ENCODE peak calls at places on chromosomes 13 and 19, in seven cellular contexts. K is effector memory CD8-positive, alpha-beta T cell; O is NAMALWA; R is mucosa of descending colon; A is activated T-cell treated with anti-CD3 and anti-CD28 coated beads for 24 hours; Y is NCI-H510A treated with DMSO at 0.1 percent for 48 hours; T is keratinocyte. F is an unnamed sample.

GRCh38 chr13:59960683-59961082 is 203.0 kb downstream of the DIAPH3 start:
- DNase-seq in K (no peak), O (no peak), R (no peak), A (no peak), Y (no peak), T (no peak), F (no peak)

GRCh38 chr19:7869910-7870511 is 4.2 kb downstream of the PRR36 start:
- DNase-seq in K (peak; percentile 51), O (peak; percentile 90), R (peak; percentile 72), A (no peak), Y (no peak), T (no peak), F (no peak)

GRCh38 chr19:17347361-17347760 is 10.0 kb downstream of the GTPBP3 start:
- DNase-seq in K (no peak), O (no peak), R (no peak), A (no peak), Y (no peak), T (no peak), F (no peak)

GRCh38 chr19:34962281-34962944 is 1.6 kb downstream of the ZNF792 start:
- DNase-seq in K (no peak), O (no peak), R (no peak), A (no peak), Y (no peak), T (no peak), F (no peak)

GRCh38 chr19:49427855-49428546 is 2.8 kb downstream of the GFY start:
- DNase-seq in K (no peak), O (no peak), R (no peak), A (no peak), Y (peak; percentile 57), T (no peak), F (no peak)

GRCh38 chr19:1171755-1172352 is 2.2 kb downstream of the SBNO2 start:
- DNase-seq in K (no peak), O (no peak), R (no peak), A (no peak), Y (no peak), T (no peak), F (no peak)

GRCh38 chr13:51811920-51812328 is 8.0 kb upstream of the DHRS12 start:
- DNase-seq in K (no peak), O (no peak), R (no peak), A (no peak), Y (no peak), T (no peak), F (no peak)

GRCh38 chr19:33376423-33376822 is 2.9 kb downstream of the CEBPG start:
- DNase-seq in K (no peak), O (no peak), R (peak; percentile 90), A (no peak), Y (no peak), T (peak; percentile 55), F (no peak)

GRCh38 chr19:51830263-51830662 is 35.3 kb downstream of the FPR3 start:
- DNase-seq in K (no peak), O (peak; percentile 19), R (no peak), A (no peak), Y (no peak), T (no peak), F (no peak)

GRCh38 chr19:37007587-37008220 is 70.5 kb upstream of the ZNF420 start:
- DNase-seq in K (no peak), O (no peak), R (peak; percentile 60), A (peak; percentile 17), Y (peak; percentile 24), T (no peak), F (no peak)

GRCh38 chr19:11479470-11480080 is 1.3 kb downstream of the ELAVL3 start:
- DNase-seq in K (no peak), O (no peak), R (peak; percentile 69), A (no peak), Y (no peak), T (no peak), F (peak; percentile 76)

GRCh38 chr13:50130686-50131051 is 115.4 kb downstream of the KCNRG start:
- DNase-seq in K (no peak), O (no peak), R (peak; percentile 64), A (no peak), Y (no peak), T (no peak), F (peak; percentile 30)

GRCh38 chr19:17109962-17110598 is 34.5 kb downstream of the MYO9B start:
- DNase-seq in K (no peak), O (no peak), R (peak; percentile 53), A (no peak), Y (no peak), T (no peak), F (no peak)

GRCh38 chr13:52785721-52786120 is 46.1 kb upstream of the CNMD start:
- DNase-seq in K (no peak), O (no peak), R (no peak), A (no peak), Y (no peak), T (no peak), F (no peak)

GRCh38 chr19:19458110-19458816 is 52.8 kb downstream of the GATAD2A start:
- DNase-seq in K (no peak), O (no peak), R (peak; percentile 11), A (no peak), Y (no peak), T (no peak), F (no peak)

GRCh38 chr13:55244991-55245644 is 1895.6 kb upstream of the PRR20A start:
- DNase-seq in K (no peak), O (peak; percentile 44), R (no peak), A (no peak), Y (no peak), T (no peak), F (peak; percentile 20)

GRCh38 chr13:22061371-22061805 is 390.5 kb downstream of the FGF9 start:
- DNase-seq in K (peak; percentile 46), O (no peak), R (no peak), A (peak; percentile 55), Y (no peak), T (no peak), F (no peak)

GRCh38 chr19:5369962-5370367 is 29.4 kb upstream of the PTPRS start:
- DNase-seq in K (peak; percentile 12), O (peak; percentile 77), R (peak; percentile 74), A (peak; percentile 45), Y (peak; percentile 6), T (no peak), F (peak; percentile 76)

GRCh38 chr19:13887039-13887438 is 10.1 kb downstream of the NANOS3 start:
- DNase-seq in K (peak; percentile 72), O (no peak), R (peak; percentile 87), A (no peak), Y (no peak), T (no peak), F (no peak)

GRCh38 chr19:5048727-5049553 is 80.0 kb downstream of the KDM4B start:
- DNase-seq in K (no peak), O (no peak), R (peak; percentile 70), A (no peak), Y (no peak), T (no peak), F (no peak)

GRCh38 chr13:87671031-87671823 is at the start of gene SLITRK5:
- DNase-seq in K (no peak), O (peak; percentile 69), R (peak; percentile 84), A (peak; percentile 57), Y (peak; percentile 89), T (no peak), F (peak; percentile 90)

GRCh38 chr19:7397687-7398086 is 49.0 kb downstream of the ARHGEF18 start:
- DNase-seq in K (no peak), O (no peak), R (no peak), A (no peak), Y (no peak), T (no peak), F (no peak)

GRCh38 chr19:1745589-1746031 is 7.7 kb upstream of the ONECUT3 start:
- DNase-seq in K (no peak), O (no peak), R (no peak), A (no peak), Y (no peak), T (no peak), F (no peak)

GRCh38 chr13:42215578-42216421 is 56.2 kb upstream of the AKAP11 start:
- DNase-seq in K (no peak), O (peak; percentile 58), R (no peak), A (no peak), Y (no peak), T (no peak), F (peak; percentile 28)

GRCh38 chr13:45368571-45368970 is 27.6 kb upstream of the TPT1 start:
- DNase-seq in K (no peak), O (no peak), R (no peak), A (no peak), Y (no peak), T (no peak), F (no peak)

GRCh38 chr13:93559718-93560117 is 333.1 kb downstream of the GPC6 start:
- DNase-seq in K (no peak), O (no peak), R (no peak), A (no peak), Y (no peak), T (peak; percentile 77), F (no peak)